ENCODE peak calls at places on chromosomes 6 and 20, in five cellular contexts. O is HCT116; S is mucosa of descending colon; X is activated CD8-positive, alpha-beta T cell treated with anti-CD3 and anti-CD28 coated beads, Interleukin-2, amount 10 ng/mL, durations not matched to agents 7 days and 5 days; H is pancreas. M is an unnamed sample.
A peak's percentile ranks its signal among the peaks of the same experiment; 100 is the strongest.

GRCh38 chr6:163263196-163263595 is 151.3 kb upstream of the QKI start:
- ATAC-seq in H (no peak), X (no peak), O (no peak), S (no peak), M (no peak)

GRCh38 chr6:75808507-75808906 is 59.5 kb downstream of the MYO6 start:
- ATAC-seq in S (no peak), H (no peak), O (no peak), X (no peak), M (no peak)

GRCh38 chr6:35426074-35426473 is 26.1 kb upstream of the FANCE start:
- ATAC-seq in S (peak; percentile 17), O (no peak), H (peak; percentile 80), X (no peak), M (no peak)

GRCh38 chr6:108156180-108156937 is 9.5 kb upstream of the NR2E1 start:
- ATAC-seq in S (no peak), H (peak; percentile 34), O (no peak), X (no peak), M (peak; percentile 49)

GRCh38 chr6:25397406-25397805 is 118.2 kb downstream of the CARMIL1 start:
- ATAC-seq in H (no peak), S (no peak), O (no peak), X (no peak), M (no peak)

GRCh38 chr20:22940350-22940749 is 94.8 kb upstream of the SSTR4 start:
- ATAC-seq in O (no peak), X (no peak), H (no peak), S (no peak), M (no peak)

GRCh38 chr6:45710304-45710821 is 305.3 kb downstream of the CLIC5 start:
- ATAC-seq in O (no peak), S (peak; percentile 47), H (no peak), X (peak; percentile 47), M (peak; percentile 19)

GRCh38 chr6:126539022-126539421 is 199.1 kb downstream of the CENPW start:
- ATAC-seq in S (no peak), O (peak; percentile 92), H (no peak), X (no peak), M (no peak)

GRCh38 chr20:31705598-31706597 is 16.8 kb downstream of the BCL2L1 start:
- ATAC-seq in H (no peak), S (no peak), X (no peak), O (no peak), M (no peak)

GRCh38 chr6:524803-525202 is 132.1 kb downstream of the HUS1B start:
- ATAC-seq in S (no peak), X (peak; percentile 60), O (no peak), H (no peak), M (no peak)

GRCh38 chr6:133129556-133129955 is 111.6 kb upstream of the EYA4 start:
- ATAC-seq in O (no peak), X (no peak), H (no peak), S (no peak), M (no peak)

GRCh38 chr6:152572395-152573061 is 64.6 kb downstream of the SYNE1 start:
- ATAC-seq in H (no peak), X (no peak), S (no peak), O (no peak), M (peak; percentile 15)

GRCh38 chr6:107917468-107918375 is 40.3 kb downstream of the SEC63 start:
- ATAC-seq in S (no peak), O (no peak), X (no peak), H (no peak), M (no peak)

GRCh38 chr6:126632271-126632670 is 292.4 kb downstream of the CENPW start:
- ATAC-seq in O (no peak), S (no peak), X (no peak), H (no peak), M (no peak)

GRCh38 chr20:51363378-51363777 is 179.1 kb downstream of the NFATC2 start:
- ATAC-seq in S (no peak), H (no peak), X (no peak), O (no peak), M (no peak)

GRCh38 chr20:20731945-20732296 is 19.5 kb upstream of the RALGAPA2 start:
- ATAC-seq in O (no peak), H (peak; percentile 20), X (no peak), S (no peak), M (peak; percentile 58)

GRCh38 chr6:37174515-37175331 is 4.8 kb downstream of the PIM1 start:
- ATAC-seq in O (no peak), S (no peak), H (no peak), X (no peak), M (no peak)

GRCh38 chr6:135147637-135148592 is 33.2 kb upstream of the MYB start:
- ATAC-seq in O (no peak), S (no peak), X (no peak), H (no peak), M (no peak)

GRCh38 chr6:42045538-42046460 is 4.5 kb upstream of the TAF8 start:
- ATAC-seq in X (peak; percentile 8), S (peak; percentile 77), O (peak; percentile 16), H (peak; percentile 54), M (peak; percentile 82)

GRCh38 chr20:23932256-23932655 is 52.7 kb upstream of the CST5 start:
- ATAC-seq in O (no peak), S (no peak), H (no peak), X (no peak), M (no peak)

GRCh38 chr6:148750826-148751225 is 4.0 kb downstream of the UST start:
- ATAC-seq in X (no peak), O (no peak), S (no peak), H (no peak), M (no peak)

GRCh38 chr20:38872491-38873049 is 53.6 kb upstream of the FAM83D start:
- ATAC-seq in H (no peak), S (no peak), O (no peak), X (no peak), M (no peak)

GRCh38 chr20:14853079-14853478 is 515.7 kb upstream of the FLRT3 start:
- ATAC-seq in X (no peak), S (no peak), O (no peak), H (no peak), M (no peak)

GRCh38 chr6:328184-328670 is 35.9 kb downstream of the DUSP22 start:
- ATAC-seq in S (peak; percentile 57), X (no peak), H (peak; percentile 66), O (no peak), M (peak; percentile 82)

GRCh38 chr6:169868458-169868857 is 117.0 kb downstream of the ERMARD start:
- ATAC-seq in O (no peak), H (peak; percentile 36), S (peak; percentile 62), X (peak; percentile 95), M (peak; percentile 55)

GRCh38 chr6:133740218-133740617 is 148.7 kb upstream of the TCF21 start:
- ATAC-seq in O (no peak), X (no peak), H (no peak), S (no peak), M (no peak)

GRCh38 chr6:96227135-96227534 is 211.4 kb downstream of the FUT9 start:
- ATAC-seq in X (no peak), O (no peak), S (no peak), H (no peak), M (no peak)

M was measured in esophagus mucosa.